ENCODE peak calls at places on chromosome 20, in six cellular contexts. One of them, this sample, is unnamed.

GRCh38 chr20:36802326-36803223 is 29.0 kb upstream of the DSN1 start:
- DNase-seq in left lung: no peak
- DNase-seq in heart right ventricle: no peak
- DNase-seq in astrocyte of the spinal cord: peak
- DNase-seq in heart left ventricle: no peak
- DNase-seq in AG04450: peak
- DNase-seq in this sample: no peak

GRCh38 chr20:33862709-33863403 is 51.7 kb downstream of the CHMP4B start:
- DNase-seq in astrocyte of the spinal cord: peak
- DNase-seq in AG04450: peak
- DNase-seq in left lung: peak
- DNase-seq in heart right ventricle: peak
- DNase-seq in heart left ventricle: peak
- DNase-seq in this sample: peak

GRCh38 chr20:33814238-33814712 is 3.1 kb downstream of the CHMP4B start:
- DNase-seq in left lung: no peak
- DNase-seq in astrocyte of the spinal cord: no peak
- DNase-seq in AG04450: no peak
- DNase-seq in heart right ventricle: no peak
- DNase-seq in heart left ventricle: no peak
- DNase-seq in this sample: no peak

GRCh38 chr20:37450344-37450743 is 70.7 kb upstream of the NNAT start:
- DNase-seq in heart right ventricle: no peak
- DNase-seq in AG04450: no peak
- DNase-seq in astrocyte of the spinal cord: no peak
- DNase-seq in left lung: no peak
- DNase-seq in heart left ventricle: no peak
- DNase-seq in this sample: no peak

GRCh38 chr20:21048841-21049273 is 57.3 kb downstream of the LINC00237 start:
- DNase-seq in left lung: no peak
- DNase-seq in AG04450: no peak
- DNase-seq in heart right ventricle: no peak
- DNase-seq in heart left ventricle: no peak
- DNase-seq in astrocyte of the spinal cord: no peak
- DNase-seq in this sample: peak

GRCh38 chr20:7497985-7498384 is 442.3 kb downstream of the HAO1 start:
- DNase-seq in heart right ventricle: no peak
- DNase-seq in left lung: no peak
- DNase-seq in astrocyte of the spinal cord: peak
- DNase-seq in AG04450: no peak
- DNase-seq in heart left ventricle: no peak
- DNase-seq in this sample: no peak

GRCh38 chr20:33733654-33734576 is 2.1 kb downstream of the ZNF341 start:
- DNase-seq in AG04450: no peak
- DNase-seq in astrocyte of the spinal cord: peak
- DNase-seq in heart right ventricle: no peak
- DNase-seq in left lung: peak
- DNase-seq in heart left ventricle: no peak
- DNase-seq in this sample: no peak

GRCh38 chr20:25195962-25196700 is 619 bp downstream of the ENTPD6 start:
- DNase-seq in left lung: no peak
- DNase-seq in heart right ventricle: peak
- DNase-seq in AG04450: no peak
- DNase-seq in astrocyte of the spinal cord: no peak
- DNase-seq in heart left ventricle: peak
- DNase-seq in this sample: peak

GRCh38 chr20:31722388-31723281 is at the start of gene BCL2L1:
- DNase-seq in AG04450: peak
- DNase-seq in astrocyte of the spinal cord: peak
- DNase-seq in heart right ventricle: peak
- DNase-seq in heart left ventricle: peak
- DNase-seq in left lung: peak
- DNase-seq in this sample: peak

GRCh38 chr20:44097521-44098255 is 89.3 kb downstream of the JPH2 start:
- DNase-seq in heart left ventricle: no peak
- DNase-seq in astrocyte of the spinal cord: no peak
- DNase-seq in left lung: no peak
- DNase-seq in heart right ventricle: no peak
- DNase-seq in AG04450: no peak
- DNase-seq in this sample: no peak

GRCh38 chr20:21104466-21104761 is 1.7 kb downstream of the LINC00237 start:
- DNase-seq in left lung: no peak
- DNase-seq in astrocyte of the spinal cord: no peak
- DNase-seq in heart right ventricle: no peak
- DNase-seq in heart left ventricle: no peak
- DNase-seq in AG04450: no peak
- DNase-seq in this sample: no peak

GRCh38 chr20:10306440-10307358 is 88.1 kb downstream of the SNAP25 start:
- DNase-seq in AG04450: peak
- DNase-seq in heart left ventricle: no peak
- DNase-seq in astrocyte of the spinal cord: peak
- DNase-seq in left lung: no peak
- DNase-seq in heart right ventricle: no peak
- DNase-seq in this sample: no peak

GRCh38 chr20:57713951-57714350 is 4.1 kb upstream of the PMEPA1 start:
- DNase-seq in astrocyte of the spinal cord: no peak
- DNase-seq in heart left ventricle: no peak
- DNase-seq in heart right ventricle: no peak
- DNase-seq in left lung: no peak
- DNase-seq in AG04450: no peak
- DNase-seq in this sample: no peak

GRCh38 chr20:21100590-21101452 is 5.3 kb downstream of the LINC00237 start:
- DNase-seq in heart left ventricle: no peak
- DNase-seq in AG04450: no peak
- DNase-seq in astrocyte of the spinal cord: peak
- DNase-seq in heart right ventricle: no peak
- DNase-seq in left lung: no peak
- DNase-seq in this sample: no peak

GRCh38 chr20:62977613-62978558 is 25.4 kb downstream of the SLC17A9 start:
- DNase-seq in AG04450: no peak
- DNase-seq in astrocyte of the spinal cord: no peak
- DNase-seq in heart left ventricle: no peak
- DNase-seq in heart right ventricle: no peak
- DNase-seq in left lung: no peak
- DNase-seq in this sample: no peak

GRCh38 chr20:50133474-50134217 is 19.9 kb downstream of the PEDS1 start:
- DNase-seq in heart left ventricle: peak
- DNase-seq in left lung: no peak
- DNase-seq in astrocyte of the spinal cord: no peak
- DNase-seq in AG04450: no peak
- DNase-seq in heart right ventricle: no peak
- DNase-seq in this sample: no peak
- TF ChIP-seq CTCF in heart left ventricle: no peak
- TF ChIP-seq CTCF in left lung: peak
- TF ChIP-seq CTCF in astrocyte of the spinal cord: peak
- TF ChIP-seq CTCF in AG04450: no peak
- TF ChIP-seq CTCF in heart right ventricle: no peak
- TF ChIP-seq CTCF in this sample: no peak

DNA sequence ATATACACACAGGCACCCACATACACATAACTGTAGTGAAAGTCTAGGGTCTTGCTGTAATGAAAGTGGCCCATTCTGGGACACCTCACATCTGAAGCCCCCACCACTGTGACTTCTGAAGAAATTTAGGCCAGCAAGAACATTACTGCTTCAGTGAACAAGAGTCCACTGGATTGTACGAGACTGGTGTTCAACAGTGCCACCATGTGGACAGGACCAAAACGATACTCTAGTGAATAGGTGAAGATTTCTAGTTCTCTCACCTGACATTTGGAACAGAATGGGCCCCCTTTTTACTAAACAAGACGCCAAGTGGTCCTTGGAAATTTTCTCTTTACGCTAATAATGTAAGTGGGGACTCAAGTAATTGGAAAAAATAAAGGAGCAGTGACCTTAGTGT is 156.9 kb downstream of the MAFB start:
- DNase-seq in heart left ventricle: no peak
- DNase-seq in left lung: no peak
- DNase-seq in heart right ventricle: no peak
- DNase-seq in AG04450: no peak
- DNase-seq in astrocyte of the spinal cord: no peak
- DNase-seq in this sample: peak
- TF ChIP-seq CTCF in heart left ventricle: no peak
- TF ChIP-seq CTCF in left lung: no peak
- TF ChIP-seq CTCF in heart right ventricle: no peak
- TF ChIP-seq CTCF in AG04450: peak
- TF ChIP-seq CTCF in astrocyte of the spinal cord: peak
- TF ChIP-seq CTCF in this sample: peak

GRCh38 chr20:11980263-11980662 is 62.6 kb downstream of the BTBD3 start:
- DNase-seq in astrocyte of the spinal cord: no peak
- DNase-seq in AG04450: no peak
- DNase-seq in heart left ventricle: no peak
- DNase-seq in heart right ventricle: no peak
- DNase-seq in left lung: no peak
- DNase-seq in this sample: no peak
- TF ChIP-seq CTCF in astrocyte of the spinal cord: peak
- TF ChIP-seq CTCF in AG04450: peak
- TF ChIP-seq CTCF in heart left ventricle: no peak
- TF ChIP-seq CTCF in heart right ventricle: no peak
- TF ChIP-seq CTCF in left lung: no peak
- TF ChIP-seq CTCF in this sample: no peak

GRCh38 chr20:35697696-35698297 is 1.4 kb downstream of the NFS1 start:
- DNase-seq in left lung: no peak
- DNase-seq in heart right ventricle: no peak
- DNase-seq in astrocyte of the spinal cord: no peak
- DNase-seq in AG04450: no peak
- DNase-seq in heart left ventricle: no peak
- DNase-seq in this sample: no peak

GRCh38 chr20:35700625-35701148 is 1.5 kb downstream of the ROMO1 start:
- DNase-seq in AG04450: no peak
- DNase-seq in heart left ventricle: no peak
- DNase-seq in astrocyte of the spinal cord: no peak
- DNase-seq in heart right ventricle: no peak
- DNase-seq in left lung: no peak
- DNase-seq in this sample: no peak

GRCh38 chr20:35699914-35700624 is 864 bp downstream of the ROMO1 start:
- DNase-seq in AG04450: no peak
- DNase-seq in heart right ventricle: no peak
- DNase-seq in left lung: no peak
- DNase-seq in astrocyte of the spinal cord: no peak
- DNase-seq in heart left ventricle: no peak
- DNase-seq in this sample: no peak

GRCh38 chr20:35698298-35699126 is 640 bp downstream of the NFS1 start:
- DNase-seq in heart left ventricle: peak
- DNase-seq in astrocyte of the spinal cord: no peak
- DNase-seq in left lung: peak
- DNase-seq in AG04450: no peak
- DNase-seq in heart right ventricle: no peak
- DNase-seq in this sample: peak

GRCh38 chr20:35699127-35699913 is at the start of the genes NFS1 and ROMO1:
- DNase-seq in AG04450: peak
- DNase-seq in heart right ventricle: peak
- DNase-seq in heart left ventricle: peak
- DNase-seq in left lung: peak
- DNase-seq in astrocyte of the spinal cord: peak
- DNase-seq in this sample: peak
- TF ChIP-seq CTCF in AG04450: peak
- TF ChIP-seq CTCF in heart right ventricle: peak
- TF ChIP-seq CTCF in heart left ventricle: peak
- TF ChIP-seq CTCF in left lung: no peak
- TF ChIP-seq CTCF in astrocyte of the spinal cord: peak
- TF ChIP-seq CTCF in this sample: peak

This sample was measured in endothelial cell.